ENCODE peak calls at places on chromosome 15, in seven cellular contexts. F is MCF 10A, U is progenitor cell of endocrine pancreas, X is Calu3, D is HFFc6, N is fibroblast of lung, R is GM13976. B is an unnamed sample.

GRCh38 chr15:20357139-20358065 is 184.2 kb downstream of the GOLGA6L6 start:
- DNase-seq in F (no peak), U (no peak), X (no peak), D (no peak), N (no peak), R (peak), B (peak)

GRCh38 chr15:48500595-48500994 is 144.9 kb downstream of the FBN1 start:
- DNase-seq in F (no peak), U (no peak), X (no peak), D (peak), N (no peak), R (no peak), B (no peak)

GRCh38 chr15:59522988-59523461 is 85.0 kb downstream of the FAM81A start:
- DNase-seq in F (peak), U (no peak), X (no peak), D (no peak), N (no peak), R (no peak), B (no peak)

GRCh38 chr15:98786706-98787105 is 138.4 kb downstream of the IGF1R start:
- DNase-seq in F (no peak), U (no peak), X (no peak), D (no peak), N (no peak), R (no peak), B (no peak)

GRCh38 chr15:95024388-95024787 is 793.0 kb downstream of the MCTP2 start:
- DNase-seq in F (peak), U (no peak), X (peak), D (peak), N (peak), R (no peak), B (no peak)

GRCh38 chr15:80109388-80109787 is 43.4 kb upstream of the FAH start:
- DNase-seq in F (no peak), U (no peak), X (no peak), D (no peak), N (no peak), R (no peak), B (no peak)

GRCh38 chr15:74274485-74275038 is 38.4 kb downstream of the CCDC33 start:
- DNase-seq in F (no peak), U (no peak), X (no peak), D (no peak), N (no peak), R (no peak), B (no peak)

GRCh38 chr15:52790166-52790708 is at the start of gene ONECUT1:
- DNase-seq in F (peak), U (peak), X (peak), D (peak), N (peak), R (peak), B (no peak)

GRCh38 chr15:89364741-89365450 is 30.3 kb upstream of the POLG start:
- DNase-seq in F (no peak), U (no peak), X (no peak), D (no peak), N (no peak), R (no peak), B (no peak)

GRCh38 chr15:35783203-35783602 is 237.2 kb upstream of the DPH6 start:
- DNase-seq in F (no peak), U (no peak), X (no peak), D (no peak), N (no peak), R (no peak), B (no peak)

GRCh38 chr15:73127302-73127936 is 75.2 kb downstream of the NEO1 start:
- DNase-seq in F (peak), U (no peak), X (peak), D (no peak), N (peak), R (peak), B (peak)

GRCh38 chr15:63970723-63971426 is 75.4 kb downstream of the DAPK2 start:
- DNase-seq in F (no peak), U (no peak), X (no peak), D (peak), N (no peak), R (peak), B (no peak)

GRCh38 chr15:87686308-87686707 is 570.2 kb downstream of the NTRK3 start:
- DNase-seq in F (no peak), U (no peak), X (no peak), D (no peak), N (no peak), R (no peak), B (no peak)

GRCh38 chr15:26773485-26773877 is 615 bp upstream of the GABRB3 start:
- DNase-seq in F (no peak), U (peak), X (no peak), D (no peak), N (no peak), R (peak), B (no peak)

GRCh38 chr15:48084759-48085420 is 35.9 kb upstream of the SLC24A5 start:
- DNase-seq in F (peak), U (no peak), X (no peak), D (peak), N (peak), R (peak), B (no peak)

GRCh38 chr15:43187544-43188155 is 2.4 kb downstream of the CCNDBP1 start:
- DNase-seq in F (peak), U (no peak), X (no peak), D (peak), N (peak), R (no peak), B (no peak)

GRCh38 chr15:25694238-25694584 is 168.9 kb downstream of the ATP10A start:
- DNase-seq in F (no peak), U (no peak), X (no peak), D (no peak), N (no peak), R (no peak), B (no peak)

GRCh38 chr15:63038926-63039673 is 3.4 kb upstream of the TPM1 start:
- DNase-seq in F (no peak), U (no peak), X (no peak), D (peak), N (no peak), R (no peak), B (no peak)

GRCh38 chr15:41013698-41014414 is 60.6 kb downstream of the CHAC1 start:
- DNase-seq in F (peak), U (no peak), X (no peak), D (no peak), N (peak), R (peak), B (no peak)

GRCh38 chr15:62773369-62774165 is 269.0 kb upstream of the TPM1 start:
- DNase-seq in F (no peak), U (no peak), X (no peak), D (no peak), N (no peak), R (no peak), B (no peak)

GRCh38 chr15:62571072-62571471 is 406.0 kb upstream of the C2CD4B start:
- DNase-seq in F (no peak), U (no peak), X (no peak), D (no peak), N (no peak), R (no peak), B (no peak)

GRCh38 chr15:84689858-84690257 is 26.1 kb downstream of the SEC11A start:
- DNase-seq in F (no peak), U (no peak), X (no peak), D (no peak), N (no peak), R (no peak), B (no peak)

GRCh38 chr15:66943456-66944095 is 121.8 kb upstream of the SMAD3 start:
- DNase-seq in F (no peak), U (no peak), X (no peak), D (no peak), N (no peak), R (no peak), B (no peak)
- TF ChIP-seq CTCF in F (no peak), U (no peak), X (no peak), D (no peak), N (no peak), R (no peak), B (no peak)

GRCh38 chr15:56844892-56845291 is 73.6 kb upstream of the TCF12 start:
- DNase-seq in F (no peak), U (no peak), X (no peak), D (no peak), N (no peak), R (no peak), B (no peak)

GRCh38 chr15:56839099-56839498 is 79.3 kb upstream of the TCF12 start:
- DNase-seq in F (no peak), U (no peak), X (no peak), D (no peak), N (no peak), R (no peak), B (no peak)

GRCh38 chr15:56839641-56840040 is 78.8 kb upstream of the TCF12 start:
- DNase-seq in F (no peak), U (no peak), X (no peak), D (no peak), N (no peak), R (no peak), B (no peak)

GRCh38 chr15:56844463-56844862 is 74.0 kb upstream of the TCF12 start:
- DNase-seq in F (no peak), U (no peak), X (no peak), D (no peak), N (no peak), R (no peak), B (no peak)
- TF ChIP-seq CTCF in F (no peak), U (no peak), X (no peak), D (no peak), N (no peak), R (no peak), B (no peak)

GRCh38 chr15:101221858-101222257 is 30.0 kb downstream of the CHSY1 start:
- DNase-seq in F (no peak), U (no peak), X (no peak), D (no peak), N (no peak), R (no peak), B (no peak)
- TF ChIP-seq CTCF in F (no peak), U (no peak), X (no peak), D (no peak), N (no peak), R (no peak), B (no peak)

GRCh38 chr15:51155016-51155580 is 60.4 kb upstream of the TNFAIP8L3 start:
- DNase-seq in F (no peak), U (no peak), X (no peak), D (no peak), N (no peak), R (no peak), B (no peak)

GRCh38 chr15:51155906-51156305 is 61.2 kb upstream of the TNFAIP8L3 start:
- DNase-seq in F (no peak), U (no peak), X (no peak), D (no peak), N (no peak), R (no peak), B (no peak)

GRCh38 chr15:51161491-51162260 is 67.0 kb upstream of the TNFAIP8L3 start:
- DNase-seq in F (no peak), U (no peak), X (no peak), D (peak), N (no peak), R (no peak), B (no peak)

GRCh38 chr15:51160484-51160883 is 65.8 kb upstream of the TNFAIP8L3 start:
- DNase-seq in F (no peak), U (no peak), X (no peak), D (no peak), N (no peak), R (no peak), B (no peak)

GRCh38 chr15:51156957-51157356 is 62.3 kb upstream of the TNFAIP8L3 start:
- DNase-seq in F (no peak), U (no peak), X (no peak), D (no peak), N (no peak), R (no peak), B (no peak)
- TF ChIP-seq CTCF in F (no peak), U (no peak), X (no peak), D (no peak), N (no peak), R (no peak), B (no peak)

DNA sequence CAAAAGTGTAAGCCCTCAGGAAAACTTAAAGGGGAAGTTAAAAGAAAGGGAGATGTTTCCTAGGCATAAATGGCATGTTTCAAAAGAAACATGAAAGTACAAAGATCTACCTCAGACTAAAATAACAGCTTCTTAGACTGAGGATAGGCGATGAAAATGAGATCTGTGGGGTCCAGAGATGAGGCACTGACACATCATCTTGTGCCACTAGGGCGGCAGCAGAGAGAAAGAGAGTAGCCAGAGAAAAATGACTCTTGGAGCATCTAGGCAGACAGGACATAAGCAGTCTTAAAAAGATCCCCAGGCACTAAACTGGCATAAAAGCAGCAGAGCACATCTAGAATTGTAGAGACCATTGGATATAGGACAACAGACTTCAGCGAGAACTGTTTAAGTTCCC is 42.5 kb upstream of the RFX7 start:
- DNase-seq in F (peak), U (no peak), X (peak), D (no peak), N (no peak), R (no peak), B (no peak)
- TF ChIP-seq CTCF in F (peak), U (no peak), X (peak), D (no peak), N (peak), R (no peak), B (no peak)

GRCh38 chr15:77094397-77095030 is 23.6 kb upstream of the TSPAN3 start:
- DNase-seq in F (no peak), U (no peak), X (no peak), D (no peak), N (no peak), R (no peak), B (no peak)
- TF ChIP-seq CTCF in F (no peak), U (peak), X (no peak), D (peak), N (peak), R (no peak), B (no peak)

DNA sequence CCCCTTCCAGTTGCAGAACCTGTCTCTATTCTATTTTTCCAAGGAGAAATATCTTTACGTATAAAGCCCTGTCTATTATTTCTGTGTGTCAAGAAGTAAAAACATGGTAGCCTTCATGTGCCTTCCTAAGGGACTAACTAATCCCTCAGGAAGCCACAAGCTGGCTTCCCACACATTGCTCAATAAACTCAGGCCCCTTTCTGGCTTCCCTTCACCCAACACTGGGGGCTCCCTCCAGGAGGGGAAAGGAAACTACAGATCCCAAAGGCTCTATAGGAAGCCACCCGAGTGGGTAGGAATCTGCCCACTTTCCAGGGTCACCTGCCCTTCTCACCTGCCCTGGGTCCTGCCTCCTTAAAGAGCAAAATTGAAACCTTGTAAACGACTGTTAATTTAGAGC is 4.6 kb downstream of the TLE3 start:
- DNase-seq in F (no peak), U (no peak), X (no peak), D (no peak), N (peak), R (no peak), B (no peak)
- TF ChIP-seq CTCF in F (no peak), U (peak), X (no peak), D (no peak), N (peak), R (no peak), B (no peak)